ENCODE peak calls at places on chromosomes 16 and 17, in eight cellular contexts. T is heart left ventricle; N is HCEC 1CT; E is psoas muscle; L is NCI-H1436 treated with DMSO at 0.1 percent for 48 hours; C is CD8-positive, alpha-beta memory T cell; A is NCI-H774; W is Kasumi-1. O is an unnamed sample.

GRCh38 chr16:88769617-88770458 is 15.2 kb downstream of the PIEZO1 start:
- DNase-seq in L (no peak), W (no peak), T (no peak), N (no peak), A (peak), E (no peak), C (peak), O (no peak)

GRCh38 chr17:8941520-8941919 is 24.0 kb downstream of the PIK3R5 start:
- DNase-seq in N (no peak), L (no peak), T (no peak), W (no peak), A (no peak), C (peak), E (no peak), O (peak)

GRCh38 chr17:34218757-34219156 is 36.3 kb upstream of the CCL2 start:
- DNase-seq in W (no peak), E (no peak), N (no peak), C (no peak), A (no peak), L (no peak), T (no peak), O (no peak)

GRCh38 chr16:59088401-59088800 is 354.3 kb upstream of the GOT2 start:
- DNase-seq in N (no peak), W (no peak), L (no peak), E (no peak), A (no peak), T (no peak), C (no peak), O (no peak)

GRCh38 chr17:74442291-74442669 is 10.4 kb downstream of the GPRC5C start:
- DNase-seq in E (no peak), L (no peak), T (no peak), N (no peak), W (no peak), C (no peak), A (no peak), O (no peak)

GRCh38 chr16:69839798-69840409 is 77.8 kb downstream of the WWP2 start:
- DNase-seq in A (no peak), T (peak), N (no peak), W (no peak), E (peak), C (no peak), L (no peak), O (no peak)

GRCh38 chr17:4950757-4951204 is at the start of gene ENO3:
- DNase-seq in A (no peak), C (no peak), L (peak), W (no peak), E (peak), N (no peak), T (no peak), O (no peak)

GRCh38 chr17:77287432-77288068 is 146.8 kb downstream of the SEC14L1 start:
- DNase-seq in L (no peak), T (peak), W (no peak), A (no peak), N (peak), C (no peak), E (peak), O (no peak)

GRCh38 chr17:77437747-77438146 is 297.0 kb downstream of the SEC14L1 start:
- DNase-seq in N (no peak), A (no peak), C (no peak), E (no peak), W (no peak), T (no peak), L (no peak), O (no peak)

GRCh38 chr17:50345443-50346312 is at the start of gene XYLT2:
- DNase-seq in L (peak), E (peak), T (peak), C (peak), A (peak), N (peak), W (peak), O (peak)

GRCh38 chr17:12403881-12404398 is 261.8 kb upstream of the MYOCD start:
- DNase-seq in N (no peak), T (no peak), C (no peak), W (no peak), L (no peak), E (no peak), A (no peak), O (no peak)

GRCh38 chr17:14101976-14102375 is 32.7 kb downstream of the COX10 start:
- DNase-seq in L (no peak), A (no peak), C (no peak), W (no peak), E (no peak), N (no peak), T (no peak), O (no peak)

GRCh38 chr17:74380086-74380958 is 13.0 kb downstream of the GPR142 start:
- DNase-seq in L (no peak), W (no peak), T (no peak), A (no peak), C (no peak), N (no peak), E (peak), O (peak)

GRCh38 chr16:84501077-84501735 is 3.3 kb downstream of the MEAK7 start:
- DNase-seq in T (no peak), E (no peak), L (no peak), W (no peak), A (no peak), N (peak), C (no peak), O (peak)

GRCh38 chr17:71970312-71970711 is 150.5 kb upstream of the SOX9 start:
- DNase-seq in T (no peak), A (no peak), W (no peak), C (no peak), N (no peak), E (no peak), L (no peak), O (no peak)

GRCh38 chr17:82663381-82664275 is 15.4 kb upstream of the WDR45B start:
- DNase-seq in A (no peak), W (no peak), N (no peak), L (no peak), T (no peak), E (peak), C (no peak), O (no peak)

GRCh38 chr17:49577651-49577935 is 1.9 kb downstream of the NXPH3 start:
- DNase-seq in L (no peak), T (no peak), C (no peak), N (no peak), W (no peak), E (no peak), A (no peak), O (no peak)

GRCh38 chr16:89442990-89443726 is 47.2 kb downstream of the ANKRD11 start:
- DNase-seq in L (no peak), W (no peak), E (peak), N (peak), A (no peak), T (no peak), C (no peak), O (no peak)

GRCh38 chr16:80759419-80760162 is 44.8 kb downstream of the CDYL2 start:
- DNase-seq in A (no peak), T (no peak), L (no peak), W (no peak), C (no peak), E (no peak), N (no peak), O (no peak)

GRCh38 chr16:31093132-31093703 is 1.4 kb downstream of the VKORC1 start:
- DNase-seq in L (no peak), C (no peak), W (no peak), N (peak), E (no peak), T (peak), A (no peak), O (no peak)

GRCh38 chr17:60902399-60902798 is 224.7 kb downstream of the BCAS3 start:
- DNase-seq in E (no peak), N (peak), T (no peak), W (no peak), A (no peak), C (no peak), L (no peak), O (no peak)

GRCh38 chr17:50620848-50621247 is 13.8 kb upstream of the ABCC3 start:
- DNase-seq in L (no peak), N (no peak), A (no peak), T (no peak), E (no peak), C (no peak), W (no peak), O (no peak)

GRCh38 chr16:84937196-84937935 is 74.0 kb downstream of the ZDHHC7 start:
- DNase-seq in W (no peak), T (no peak), A (no peak), C (no peak), N (no peak), L (no peak), E (no peak), O (no peak)

O was measured in naive thymus-derived CD8-positive, alpha-beta T cell.